ENCODE peak calls at places on chromosome 13, in four cellular contexts. One of them, this sample, is unnamed.

GRCh38 chr13:99691552-99691951 is 190.3 kb downstream of the TM9SF2 start:
- DNase-seq in breast epithelium: no peak
- DNase-seq in GM04503: no peak
- DNase-seq in hypothalamus: no peak
- DNase-seq in this sample: no peak

GRCh38 chr13:29543230-29544215 is 52.0 kb downstream of the SLC7A1 start:
- DNase-seq in breast epithelium: no peak
- DNase-seq in GM04503: no peak
- DNase-seq in hypothalamus: no peak
- DNase-seq in this sample: peak; percentile 81

GRCh38 chr13:83753912-83754624 is 128.2 kb downstream of the SLITRK1 start:
- DNase-seq in breast epithelium: no peak
- DNase-seq in GM04503: no peak
- DNase-seq in hypothalamus: no peak
- DNase-seq in this sample: no peak

GRCh38 chr13:96044238-96044637 is 9.0 kb downstream of the UGGT2 start:
- DNase-seq in breast epithelium: no peak
- DNase-seq in GM04503: no peak
- DNase-seq in hypothalamus: no peak
- DNase-seq in this sample: no peak

GRCh38 chr13:82614086-82614485 is 1268.2 kb downstream of the SLITRK1 start:
- DNase-seq in breast epithelium: no peak
- DNase-seq in GM04503: no peak
- DNase-seq in hypothalamus: no peak
- DNase-seq in this sample: no peak

GRCh38 chr13:94706854-94707399 is 5.4 kb downstream of the SOX21 start:
- DNase-seq in breast epithelium: no peak
- DNase-seq in GM04503: no peak
- DNase-seq in hypothalamus: no peak
- DNase-seq in this sample: peak; percentile 21

GRCh38 chr13:52884429-52884828 is 36.0 kb upstream of the PCDH8 start:
- DNase-seq in breast epithelium: no peak
- DNase-seq in GM04503: no peak
- DNase-seq in hypothalamus: no peak
- DNase-seq in this sample: no peak

GRCh38 chr13:40189885-40190655 is 476.4 kb downstream of the FOXO1 start:
- DNase-seq in breast epithelium: no peak
- DNase-seq in GM04503: no peak
- DNase-seq in hypothalamus: peak; percentile 43
- DNase-seq in this sample: no peak

GRCh38 chr13:59229401-59229800 is 934.3 kb downstream of the DIAPH3 start:
- DNase-seq in breast epithelium: no peak
- DNase-seq in GM04503: no peak
- DNase-seq in hypothalamus: no peak
- DNase-seq in this sample: no peak

GRCh38 chr13:103275079-103275478 is 208.9 kb upstream of the SLC10A2 start:
- DNase-seq in breast epithelium: no peak
- DNase-seq in GM04503: no peak
- DNase-seq in hypothalamus: no peak
- DNase-seq in this sample: no peak

GRCh38 chr13:22735381-22735995 is 445.3 kb upstream of the SGCG start:
- DNase-seq in breast epithelium: no peak
- DNase-seq in GM04503: no peak
- DNase-seq in hypothalamus: no peak
- DNase-seq in this sample: no peak

GRCh38 chr13:82717249-82717648 is 1165.0 kb downstream of the SLITRK1 start:
- DNase-seq in breast epithelium: no peak
- DNase-seq in GM04503: peak; percentile 33
- DNase-seq in hypothalamus: no peak
- DNase-seq in this sample: no peak

GRCh38 chr13:68923995-68924394 is 1183.6 kb upstream of the ATXN8OS start:
- DNase-seq in breast epithelium: no peak
- DNase-seq in GM04503: no peak
- DNase-seq in hypothalamus: no peak
- DNase-seq in this sample: no peak

GRCh38 chr13:108595416-108596257 is 33.8 kb upstream of the MYO16 start:
- DNase-seq in breast epithelium: no peak
- DNase-seq in GM04503: no peak
- DNase-seq in hypothalamus: no peak
- DNase-seq in this sample: no peak

GRCh38 chr13:38566023-38566422 is 120.9 kb upstream of the FREM2 start:
- DNase-seq in breast epithelium: no peak
- DNase-seq in GM04503: no peak
- DNase-seq in hypothalamus: no peak
- DNase-seq in this sample: no peak

GRCh38 chr13:73248711-73249580 is 190.1 kb downstream of the KLF5 start:
- DNase-seq in breast epithelium: no peak
- DNase-seq in GM04503: no peak
- DNase-seq in hypothalamus: no peak
- DNase-seq in this sample: no peak

GRCh38 chr13:79591493-79591892 is 110.5 kb downstream of the NDFIP2 start:
- DNase-seq in breast epithelium: no peak
- DNase-seq in GM04503: no peak
- DNase-seq in hypothalamus: no peak
- DNase-seq in this sample: no peak

GRCh38 chr13:51590966-51591627 is 6.8 kb downstream of the WDFY2 start:
- DNase-seq in breast epithelium: no peak
- DNase-seq in GM04503: peak; percentile 99
- DNase-seq in hypothalamus: no peak
- DNase-seq in this sample: no peak

GRCh38 chr13:105937451-105937850 is 598.0 kb downstream of the EFNB2 start:
- DNase-seq in breast epithelium: no peak
- DNase-seq in GM04503: no peak
- DNase-seq in hypothalamus: no peak
- DNase-seq in this sample: no peak

GRCh38 chr13:80945328-80945727 is 604.4 kb upstream of the SPRY2 start:
- DNase-seq in breast epithelium: no peak
- DNase-seq in GM04503: no peak
- DNase-seq in hypothalamus: no peak
- DNase-seq in this sample: no peak

GRCh38 chr13:101144808-101145419 is 271.4 kb downstream of the NALCN start:
- DNase-seq in breast epithelium: no peak
- DNase-seq in GM04503: no peak
- DNase-seq in hypothalamus: no peak
- DNase-seq in this sample: peak; percentile 36

GRCh38 chr13:38952827-38953226 is 37.8 kb downstream of the STOML3 start:
- DNase-seq in breast epithelium: no peak
- DNase-seq in GM04503: no peak
- DNase-seq in hypothalamus: no peak
- DNase-seq in this sample: no peak

GRCh38 chr13:27830010-27830409 is 37.7 kb downstream of the GSX1 start:
- DNase-seq in breast epithelium: no peak
- DNase-seq in GM04503: no peak
- DNase-seq in hypothalamus: peak; percentile 10
- DNase-seq in this sample: peak; percentile 86

GRCh38 chr13:111114362-111115050 is 604 bp upstream of the ARHGEF7 start:
- DNase-seq in breast epithelium: no peak
- DNase-seq in GM04503: no peak
- DNase-seq in hypothalamus: no peak
- DNase-seq in this sample: peak; percentile 57

GRCh38 chr13:30569901-30570576 is 47.7 kb upstream of the USPL1 start:
- DNase-seq in breast epithelium: no peak
- DNase-seq in GM04503: peak; percentile 90
- DNase-seq in hypothalamus: no peak
- DNase-seq in this sample: no peak

GRCh38 chr13:45362939-45363338 is 22.0 kb upstream of the TPT1 start:
- DNase-seq in breast epithelium: peak; percentile 19
- DNase-seq in GM04503: no peak
- DNase-seq in hypothalamus: no peak
- DNase-seq in this sample: no peak

GRCh38 chr13:24052547-24052981 is 108.0 kb upstream of the SPATA13 start:
- DNase-seq in breast epithelium: no peak
- DNase-seq in GM04503: no peak
- DNase-seq in hypothalamus: no peak
- DNase-seq in this sample: no peak

GRCh38 chr13:73803997-73804396 is 330.2 kb downstream of the KLF12 start:
- DNase-seq in breast epithelium: no peak
- DNase-seq in GM04503: peak; percentile 31
- DNase-seq in hypothalamus: no peak
- DNase-seq in this sample: no peak

GRCh38 chr13:42354246-42355117 is 82.5 kb downstream of the AKAP11 start:
- DNase-seq in breast epithelium: no peak
- DNase-seq in GM04503: no peak
- DNase-seq in hypothalamus: no peak
- DNase-seq in this sample: peak; percentile 34

GRCh38 chr13:35724480-35724879 is 248.0 kb upstream of the MAB21L1 start:
- DNase-seq in breast epithelium: no peak
- DNase-seq in GM04503: no peak
- DNase-seq in hypothalamus: no peak
- DNase-seq in this sample: no peak

GRCh38 chr13:98539655-98540054 is 37.3 kb downstream of the STK24 start:
- DNase-seq in breast epithelium: no peak
- DNase-seq in GM04503: no peak
- DNase-seq in hypothalamus: no peak
- DNase-seq in this sample: no peak

GRCh38 chr13:29619995-29620394 is 24.5 kb upstream of the SLC7A1 start:
- DNase-seq in breast epithelium: no peak
- DNase-seq in GM04503: no peak
- DNase-seq in hypothalamus: no peak
- DNase-seq in this sample: no peak

GRCh38 chr13:47457631-47458030 is 543.4 kb downstream of the SUCLA2 start:
- DNase-seq in breast epithelium: no peak
- DNase-seq in GM04503: peak; percentile 52
- DNase-seq in hypothalamus: no peak
- DNase-seq in this sample: no peak

GRCh38 chr13:31045621-31046081 is 113.2 kb downstream of the TEX26 start:
- DNase-seq in breast epithelium: peak; percentile 61
- DNase-seq in GM04503: peak; percentile 65
- DNase-seq in hypothalamus: no peak
- DNase-seq in this sample: peak; percentile 49

GRCh38 chr13:44523176-44524017 is 52.7 kb downstream of the TSC22D1 start:
- DNase-seq in breast epithelium: no peak
- DNase-seq in GM04503: peak; percentile 21
- DNase-seq in hypothalamus: no peak
- DNase-seq in this sample: peak; percentile 32

GRCh38 chr13:113342820-113343691 is 20.9 kb downstream of the GRTP1 start:
- DNase-seq in breast epithelium: no peak
- DNase-seq in GM04503: no peak
- DNase-seq in hypothalamus: no peak
- DNase-seq in this sample: no peak

GRCh38 chr13:48126944-48127814 is 32.3 kb upstream of the MED4 start:
- DNase-seq in breast epithelium: no peak
- DNase-seq in GM04503: peak; percentile 36
- DNase-seq in hypothalamus: no peak
- DNase-seq in this sample: peak; percentile 59